ENCODE peak calls at places on chromosome 10, in seven cellular contexts. Y is heart right ventricle, N is fibroblast of lung, K is GM23338, Q is H9, E is IMR-90, F is A549. L is an unnamed sample.

GRCh38 chr10:69009360-69009759 is 20.8 kb downstream of the KIFBP start:
- DNase-seq in Y (no peak), N (peak; percentile 92), K (no peak), Q (no peak), E (peak; percentile 72), F (no peak), L (no peak)

GRCh38 chr10:89173075-89173474 is 34.0 kb downstream of the CH25H start:
- DNase-seq in Y (no peak), N (no peak), K (no peak), Q (no peak), E (no peak), F (no peak), L (no peak)

GRCh38 chr10:35466661-35467060 is 130.4 kb downstream of the CCNY start:
- DNase-seq in Y (no peak), N (no peak), K (no peak), Q (no peak), E (no peak), F (no peak), L (no peak)

GRCh38 chr10:48945441-48946143 is 6.0 kb upstream of the LRRC18 start:
- DNase-seq in Y (no peak), N (no peak), K (no peak), Q (no peak), E (no peak), F (no peak), L (no peak)

GRCh38 chr10:96700477-96701099 is 19.7 kb downstream of the PIK3AP1 start:
- DNase-seq in Y (no peak), N (no peak), K (no peak), Q (no peak), E (no peak), F (no peak), L (peak; percentile 24)

GRCh38 chr10:128576916-128577670 is 450.9 kb upstream of the MKI67 start:
- DNase-seq in Y (no peak), N (no peak), K (peak; percentile 46), Q (no peak), E (no peak), F (no peak), L (no peak)

GRCh38 chr10:126315471-126316177 is 72.7 kb downstream of the ADAM12 start:
- DNase-seq in Y (no peak), N (peak; percentile 78), K (no peak), Q (no peak), E (peak; percentile 83), F (no peak), L (no peak)

GRCh38 chr10:2604891-2605290 is 462.5 kb upstream of the PFKP start:
- DNase-seq in Y (no peak), N (no peak), K (no peak), Q (no peak), E (no peak), F (no peak), L (no peak)

GRCh38 chr10:113158183-113158582 is 208.1 kb downstream of the TCF7L2 start:
- DNase-seq in Y (no peak), N (peak; percentile 25), K (peak; percentile 41), Q (no peak), E (peak; percentile 44), F (peak; percentile 18), L (no peak)

GRCh38 chr10:74754397-74754796 is 72.0 kb upstream of the KAT6B start:
- DNase-seq in Y (no peak), N (no peak), K (no peak), Q (peak; percentile 2), E (peak; percentile 20), F (no peak), L (no peak)

GRCh38 chr10:26799342-26799741 is 61.4 kb downstream of the ABI1 start:
- DNase-seq in Y (peak; percentile 12), N (no peak), K (no peak), Q (no peak), E (no peak), F (no peak), L (no peak)

GRCh38 chr10:31051703-31052102 is 20.0 kb upstream of the ZNF438 start:
- DNase-seq in Y (no peak), N (no peak), K (no peak), Q (no peak), E (peak; percentile 15), F (peak; percentile 36), L (no peak)

DNA sequence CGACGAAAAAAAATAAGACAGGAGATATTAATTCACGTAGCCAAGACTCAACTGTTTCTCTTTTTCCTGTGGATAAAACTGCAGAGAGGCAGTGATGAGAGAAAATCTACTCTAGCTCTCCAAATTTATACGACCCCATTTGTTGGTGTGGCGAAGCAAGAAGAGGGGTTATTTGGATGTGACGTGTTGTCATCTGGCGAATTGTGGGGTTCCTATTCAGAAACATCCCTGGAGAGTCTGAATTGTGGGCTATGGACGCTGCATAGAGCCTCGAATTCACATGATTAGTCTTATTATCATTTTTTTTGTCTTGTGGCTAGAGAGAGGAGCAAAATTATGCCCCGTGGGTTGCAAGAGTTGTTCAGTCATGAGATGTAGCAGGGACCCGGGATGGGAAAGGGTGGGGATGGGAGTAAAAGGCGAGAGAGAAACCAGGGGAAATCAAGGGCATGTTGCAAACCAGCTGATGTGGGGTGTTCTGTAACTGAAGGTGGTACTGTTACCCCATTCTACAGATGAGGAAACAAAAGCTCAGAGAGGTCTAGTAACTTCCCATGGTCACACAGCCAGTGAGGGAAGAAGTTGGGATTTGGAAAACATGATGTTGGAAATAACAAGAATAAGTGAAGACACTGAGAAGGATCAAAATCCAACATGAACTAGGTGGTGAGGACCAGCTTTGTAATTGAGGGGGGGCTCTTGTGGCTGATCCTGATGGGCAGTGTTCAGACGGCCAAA is 69.2 kb upstream of the SFMBT2 start:
- DNase-seq in Y (no peak), N (no peak), K (no peak), Q (no peak), E (no peak), F (no peak), L (no peak)
- H3K4me1 ChIP-seq in Y (peaks cover 17% of the 10 kb centered on the region), N (no peaks in the 10 kb centered on the region), K (peaks cover 9% of the 10 kb centered on the region), Q (peaks cover 4% of the 10 kb centered on the region), E (no peaks in the 10 kb centered on the region), F (no peaks in the 10 kb centered on the region), L (peaks cover 64% of the 10 kb centered on the region)

DNA sequence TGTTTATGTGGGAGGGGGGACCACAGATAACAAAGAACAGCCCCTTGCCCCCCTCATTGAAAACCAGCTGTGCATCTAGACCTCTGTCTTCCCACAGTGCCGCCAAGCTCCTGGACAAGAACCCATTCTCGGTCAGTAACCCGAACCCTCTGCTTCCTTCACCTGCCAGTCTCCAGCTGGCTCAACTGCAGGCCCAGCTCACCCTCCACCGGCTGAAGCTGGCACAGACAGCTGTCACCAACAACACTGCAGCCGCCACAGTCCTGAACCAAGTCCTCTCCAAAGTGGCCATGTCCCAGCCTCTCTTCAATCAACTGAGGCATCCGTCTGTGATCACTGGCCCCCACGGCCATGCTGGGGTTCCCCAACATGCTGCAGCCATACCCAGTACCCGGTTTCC is 91.0 kb upstream of the PDCD4 start:
- DNase-seq in Y (peak; percentile 48), N (no peak), K (no peak), Q (no peak), E (no peak), F (no peak), L (no peak)
- H3K4me1 ChIP-seq in Y (peaks cover 94% of the 10 kb centered on the region), N (no peaks in the 10 kb centered on the region), K (no peaks in the 10 kb centered on the region), Q (no peaks in the 10 kb centered on the region), E (no peaks in the 10 kb centered on the region), F (peaks cover under 1% of the 10 kb centered on the region), L (peaks cover 21% of the 10 kb centered on the region)

DNA sequence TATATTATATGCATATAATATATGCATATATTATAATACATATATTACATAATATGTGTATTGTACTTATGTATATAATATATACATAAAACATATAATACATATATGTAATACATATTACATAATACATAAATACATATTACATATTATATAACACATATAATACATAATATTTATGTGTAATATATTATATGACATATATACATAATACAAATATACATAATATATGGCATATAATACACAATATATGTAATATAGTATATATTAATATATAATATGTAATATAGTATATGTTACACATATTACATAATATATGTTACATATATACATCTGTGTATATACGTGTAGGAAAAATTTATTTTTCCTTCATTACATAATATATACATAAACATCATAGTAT is 63.4 kb downstream of the SGMS1 start:
- DNase-seq in Y (no peak), N (no peak), K (no peak), Q (no peak), E (no peak), F (no peak), L (no peak)
- H3K4me1 ChIP-seq in Y (peaks cover 61% of the 10 kb centered on the region), N (peaks cover 25% of the 10 kb centered on the region), K (peaks cover 53% of the 10 kb centered on the region), Q (peaks cover 4% of the 10 kb centered on the region), E (peaks cover 17% of the 10 kb centered on the region), F (no peaks in the 10 kb centered on the region), L (no peaks in the 10 kb centered on the region)

GRCh38 chr10:114831186-114831867 is 9.7 kb downstream of the FHIP2A start:
- DNase-seq in Y (no peak), N (no peak), K (no peak), Q (no peak), E (no peak), F (no peak), L (no peak)
- H3K4me1 ChIP-seq in Y (peaks cover 26% of the 10 kb centered on the region), N (peaks cover 4% of the 10 kb centered on the region), K (no peaks in the 10 kb centered on the region), Q (no peaks in the 10 kb centered on the region), E (peaks cover 9% of the 10 kb centered on the region), F (peaks cover 22% of the 10 kb centered on the region), L (no peaks in the 10 kb centered on the region)

DNA sequence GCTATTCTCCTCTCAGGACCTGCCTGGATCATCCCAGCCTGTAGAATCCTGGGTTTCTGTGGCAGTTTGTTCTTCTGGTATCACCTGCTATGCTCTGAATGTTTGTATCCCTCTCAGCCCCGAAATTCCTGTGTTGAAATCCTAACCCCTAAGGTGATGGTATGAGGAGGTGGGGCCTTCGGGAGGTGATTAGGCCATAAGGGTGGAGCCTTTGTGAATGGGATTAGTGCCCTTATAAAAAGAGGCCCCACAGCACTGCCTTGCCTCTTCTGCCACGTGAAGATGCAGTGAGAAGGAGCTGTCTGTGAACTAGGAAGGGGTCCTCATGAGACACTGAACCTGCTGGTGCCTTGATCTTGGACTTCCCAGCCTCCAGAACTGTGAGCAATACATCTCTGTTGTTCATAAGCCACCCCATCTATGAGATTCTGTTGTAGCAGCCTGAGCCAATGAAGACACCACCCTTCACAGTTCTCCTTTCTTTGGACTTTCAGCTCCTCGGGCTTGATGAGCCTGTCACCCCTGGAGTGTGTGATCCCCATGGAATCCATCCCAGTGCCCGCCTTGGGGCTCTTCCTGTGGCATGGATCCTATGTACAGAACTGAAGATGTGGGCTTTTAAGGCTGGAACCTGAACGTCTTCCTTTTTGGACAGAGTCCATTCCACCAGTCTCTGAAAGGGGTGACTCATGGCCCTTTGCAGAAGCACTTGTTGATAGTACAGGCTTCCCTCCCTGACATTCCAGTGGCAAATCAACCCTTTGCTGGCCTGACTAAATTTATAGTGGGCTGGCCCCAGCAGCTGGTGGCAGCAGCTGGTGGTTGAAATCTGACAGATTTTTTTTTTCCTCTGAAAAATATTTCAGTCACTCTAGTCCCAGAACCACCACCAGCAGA is 138.0 kb downstream of the TACC2 start:
- DNase-seq in Y (peak; percentile 58), N (peak; percentile 96), K (peak; percentile 77), Q (peak; percentile 46), E (peak; percentile 97), F (peak; percentile 72), L (no peak)
- H3K4me1 ChIP-seq in Y (peaks cover 67% of the 10 kb centered on the region), N (peaks cover 10% of the 10 kb centered on the region), K (peaks cover 12% of the 10 kb centered on the region), Q (no peaks in the 10 kb centered on the region), E (peaks cover 12% of the 10 kb centered on the region), F (peaks cover 67% of the 10 kb centered on the region), L (no peaks in the 10 kb centered on the region)

GRCh38 chr10:70357447-70358035 is 24.9 kb downstream of the LRRC20 start:
- DNase-seq in Y (no peak), N (peak; percentile 69), K (no peak), Q (no peak), E (peak; percentile 77), F (no peak), L (no peak)
- H3K4me1 ChIP-seq in Y (peaks cover 10% of the 10 kb centered on the region), N (peaks cover 11% of the 10 kb centered on the region), K (no peaks in the 10 kb centered on the region), Q (no peaks in the 10 kb centered on the region), E (peaks cover 17% of the 10 kb centered on the region), F (peaks cover 21% of the 10 kb centered on the region), L (no peaks in the 10 kb centered on the region)

L was measured in CD8-positive, alpha-beta T cell.